ENCODE peak calls at places on chromosomes 3 and 15, in ten cellular contexts. One of them, this sample, is unnamed.

GRCh38 chr3:33975463-33975862 is 177.0 kb downstream of the PDCD6IP start:
- DNase-seq in transverse colon: no peak
- DNase-seq in pancreas: no peak
- DNase-seq in T-helper 9 cell: no peak
- DNase-seq in NCI-H2081: no peak
- DNase-seq in NCI-H1417: no peak
- DNase-seq in T-helper 1 cell: no peak
- DNase-seq in HS-5: no peak
- DNase-seq in stomach: no peak
- DNase-seq in GM12865: no peak
- DNase-seq in this sample: no peak

GRCh38 chr3:183202004-183202722 is 39.6 kb upstream of the LAMP3 start:
- DNase-seq in GM12865: no peak
- DNase-seq in NCI-H2081: no peak
- DNase-seq in T-helper 1 cell: no peak
- DNase-seq in T-helper 9 cell: no peak
- DNase-seq in NCI-H1417: no peak
- DNase-seq in stomach: no peak
- DNase-seq in transverse colon: no peak
- DNase-seq in HS-5: no peak
- DNase-seq in pancreas: no peak
- DNase-seq in this sample: no peak

GRCh38 chr3:183513046-183513706 is 42.3 kb downstream of the KLHL6 start:
- DNase-seq in transverse colon: peak
- DNase-seq in pancreas: no peak
- DNase-seq in GM12865: peak
- DNase-seq in NCI-H2081: no peak
- DNase-seq in T-helper 9 cell: peak
- DNase-seq in T-helper 1 cell: peak
- DNase-seq in NCI-H1417: no peak
- DNase-seq in stomach: no peak
- DNase-seq in HS-5: no peak
- DNase-seq in this sample: no peak

GRCh38 chr15:101781927-101782326 is 21.4 kb upstream of the OR4F6 start:
- DNase-seq in transverse colon: no peak
- DNase-seq in T-helper 9 cell: no peak
- DNase-seq in NCI-H1417: no peak
- DNase-seq in HS-5: no peak
- DNase-seq in T-helper 1 cell: no peak
- DNase-seq in GM12865: peak
- DNase-seq in NCI-H2081: no peak
- DNase-seq in pancreas: no peak
- DNase-seq in stomach: no peak
- DNase-seq in this sample: no peak

GRCh38 chr15:91165850-91166249 is 65.8 kb downstream of the SV2B start:
- DNase-seq in stomach: no peak
- DNase-seq in T-helper 1 cell: no peak
- DNase-seq in HS-5: no peak
- DNase-seq in transverse colon: no peak
- DNase-seq in pancreas: no peak
- DNase-seq in NCI-H2081: peak
- DNase-seq in GM12865: no peak
- DNase-seq in T-helper 9 cell: no peak
- DNase-seq in NCI-H1417: peak
- DNase-seq in this sample: no peak

GRCh38 chr3:98906230-98906629 is 4.7 kb upstream of the DCBLD2 start:
- DNase-seq in T-helper 9 cell: no peak
- DNase-seq in stomach: no peak
- DNase-seq in transverse colon: no peak
- DNase-seq in T-helper 1 cell: no peak
- DNase-seq in HS-5: peak
- DNase-seq in NCI-H1417: no peak
- DNase-seq in GM12865: no peak
- DNase-seq in NCI-H2081: no peak
- DNase-seq in pancreas: no peak
- DNase-seq in this sample: no peak

GRCh38 chr3:119762876-119763275 is 19.0 kb upstream of the NR1I2 start:
- DNase-seq in NCI-H1417: no peak
- DNase-seq in stomach: no peak
- DNase-seq in T-helper 9 cell: no peak
- DNase-seq in HS-5: no peak
- DNase-seq in GM12865: no peak
- DNase-seq in transverse colon: no peak
- DNase-seq in T-helper 1 cell: no peak
- DNase-seq in pancreas: no peak
- DNase-seq in NCI-H2081: no peak
- DNase-seq in this sample: no peak

GRCh38 chr3:16249336-16249735 is 15.4 kb downstream of the DPH3 start:
- DNase-seq in NCI-H2081: peak
- DNase-seq in stomach: no peak
- DNase-seq in HS-5: no peak
- DNase-seq in GM12865: peak
- DNase-seq in transverse colon: no peak
- DNase-seq in NCI-H1417: no peak
- DNase-seq in pancreas: no peak
- DNase-seq in T-helper 1 cell: no peak
- DNase-seq in T-helper 9 cell: no peak
- DNase-seq in this sample: no peak

GRCh38 chr15:42744200-42744599 is 7.3 kb upstream of the CDAN1 start:
- DNase-seq in stomach: no peak
- DNase-seq in NCI-H1417: no peak
- DNase-seq in transverse colon: no peak
- DNase-seq in GM12865: no peak
- DNase-seq in NCI-H2081: no peak
- DNase-seq in HS-5: no peak
- DNase-seq in pancreas: no peak
- DNase-seq in T-helper 1 cell: no peak
- DNase-seq in T-helper 9 cell: no peak
- DNase-seq in this sample: no peak

GRCh38 chr3:136749106-136749505 is 3.1 kb downstream of the STAG1 start:
- DNase-seq in pancreas: no peak
- DNase-seq in T-helper 1 cell: no peak
- DNase-seq in stomach: no peak
- DNase-seq in NCI-H1417: no peak
- DNase-seq in HS-5: no peak
- DNase-seq in GM12865: no peak
- DNase-seq in transverse colon: no peak
- DNase-seq in NCI-H2081: peak
- DNase-seq in T-helper 9 cell: no peak
- DNase-seq in this sample: no peak

GRCh38 chr3:122992138-122992537 is 35.4 kb downstream of the SEMA5B start:
- DNase-seq in stomach: no peak
- DNase-seq in T-helper 9 cell: no peak
- DNase-seq in T-helper 1 cell: no peak
- DNase-seq in HS-5: no peak
- DNase-seq in GM12865: no peak
- DNase-seq in transverse colon: no peak
- DNase-seq in NCI-H1417: no peak
- DNase-seq in pancreas: no peak
- DNase-seq in NCI-H2081: no peak
- DNase-seq in this sample: no peak

GRCh38 chr15:100115711-100116090 is 226.1 kb downstream of the ADAMTS17 start:
- DNase-seq in T-helper 1 cell: no peak
- DNase-seq in HS-5: no peak
- DNase-seq in transverse colon: no peak
- DNase-seq in NCI-H2081: no peak
- DNase-seq in T-helper 9 cell: no peak
- DNase-seq in GM12865: no peak
- DNase-seq in stomach: no peak
- DNase-seq in pancreas: no peak
- DNase-seq in NCI-H1417: no peak
- DNase-seq in this sample: no peak

GRCh38 chr3:170809975-170810357 is 60.0 kb downstream of the RPL22L1 start:
- DNase-seq in transverse colon: no peak
- DNase-seq in T-helper 9 cell: no peak
- DNase-seq in NCI-H1417: no peak
- DNase-seq in NCI-H2081: no peak
- DNase-seq in GM12865: no peak
- DNase-seq in HS-5: peak
- DNase-seq in pancreas: no peak
- DNase-seq in stomach: no peak
- DNase-seq in T-helper 1 cell: no peak
- DNase-seq in this sample: no peak

GRCh38 chr3:124121379-124122336 is 129.7 kb upstream of the ROPN1 start:
- DNase-seq in stomach: no peak
- DNase-seq in HS-5: no peak
- DNase-seq in T-helper 1 cell: no peak
- DNase-seq in transverse colon: no peak
- DNase-seq in NCI-H1417: no peak
- DNase-seq in GM12865: no peak
- DNase-seq in NCI-H2081: no peak
- DNase-seq in pancreas: no peak
- DNase-seq in T-helper 9 cell: no peak
- DNase-seq in this sample: no peak

GRCh38 chr3:123807820-123808219 is 76.3 kb downstream of the MYLK start:
- DNase-seq in T-helper 9 cell: no peak
- DNase-seq in stomach: no peak
- DNase-seq in GM12865: no peak
- DNase-seq in pancreas: peak
- DNase-seq in NCI-H2081: peak
- DNase-seq in HS-5: no peak
- DNase-seq in transverse colon: peak
- DNase-seq in T-helper 1 cell: no peak
- DNase-seq in NCI-H1417: no peak
- DNase-seq in this sample: no peak

GRCh38 chr3:156535162-156535627 is 19.7 kb downstream of the SSR3 start:
- DNase-seq in GM12865: peak
- DNase-seq in stomach: peak
- DNase-seq in transverse colon: peak
- DNase-seq in T-helper 1 cell: no peak
- DNase-seq in T-helper 9 cell: no peak
- DNase-seq in pancreas: peak
- DNase-seq in HS-5: peak
- DNase-seq in NCI-H2081: no peak
- DNase-seq in NCI-H1417: no peak
- DNase-seq in this sample: peak